ENCODE peak calls at places on chromosomes 16 and 17, in eight cellular contexts. One of them, this sample, is unnamed.

GRCh38 chr17:30788918-30789317 is 35.6 kb downstream of the CRLF3 start:
- DNase-seq in WERI-Rb-1: no peak
- DNase-seq in AG10803: peak; percentile 82
- DNase-seq in GM23338: peak; percentile 17
- DNase-seq in left ventricle myocardium inferior: no peak
- DNase-seq in fibroblast of mammary gland: no peak
- DNase-seq in fibroblast of the aortic adventitia: peak; percentile 30
- DNase-seq in BJ: peak; percentile 26
- DNase-seq in this sample: no peak

GRCh38 chr17:38869647-38870258 is at the start of gene LASP1:
- DNase-seq in WERI-Rb-1: peak; percentile 87
- DNase-seq in AG10803: peak; percentile 88
- DNase-seq in GM23338: peak; percentile 88
- DNase-seq in left ventricle myocardium inferior: peak; percentile 90
- DNase-seq in fibroblast of mammary gland: peak; percentile 85
- DNase-seq in fibroblast of the aortic adventitia: peak; percentile 82
- DNase-seq in BJ: no peak
- DNase-seq in this sample: peak; percentile 95

GRCh38 chr16:79754081-79754872 is 153.7 kb upstream of the MAF start:
- DNase-seq in WERI-Rb-1: no peak
- DNase-seq in AG10803: no peak
- DNase-seq in GM23338: no peak
- DNase-seq in left ventricle myocardium inferior: no peak
- DNase-seq in fibroblast of mammary gland: peak; percentile 18
- DNase-seq in fibroblast of the aortic adventitia: no peak
- DNase-seq in BJ: no peak
- DNase-seq in this sample: no peak

GRCh38 chr17:81991684-81992513 is 14.5 kb downstream of the ASPSCR1 start:
- DNase-seq in WERI-Rb-1: peak; percentile 11
- DNase-seq in AG10803: peak; percentile 72
- DNase-seq in GM23338: no peak
- DNase-seq in left ventricle myocardium inferior: peak; percentile 79
- DNase-seq in fibroblast of mammary gland: peak; percentile 22
- DNase-seq in fibroblast of the aortic adventitia: peak; percentile 62
- DNase-seq in BJ: no peak
- DNase-seq in this sample: no peak

GRCh38 chr16:29974291-29975133 is 844 bp downstream of the TAOK2 start:
- DNase-seq in WERI-Rb-1: no peak
- DNase-seq in AG10803: no peak
- DNase-seq in GM23338: peak; percentile 24
- DNase-seq in left ventricle myocardium inferior: no peak
- DNase-seq in fibroblast of mammary gland: no peak
- DNase-seq in fibroblast of the aortic adventitia: peak; percentile 16
- DNase-seq in BJ: no peak
- DNase-seq in this sample: peak; percentile 35

GRCh38 chr17:42270175-42270545 is 6.0 kb downstream of the STAT5B start:
- DNase-seq in WERI-Rb-1: no peak
- DNase-seq in AG10803: peak; percentile 57
- DNase-seq in GM23338: no peak
- DNase-seq in left ventricle myocardium inferior: no peak
- DNase-seq in fibroblast of mammary gland: peak; percentile 37
- DNase-seq in fibroblast of the aortic adventitia: no peak
- DNase-seq in BJ: no peak
- DNase-seq in this sample: no peak

GRCh38 chr16:27237229-27238015 is 31.1 kb downstream of the NSMCE1 start:
- DNase-seq in WERI-Rb-1: peak; percentile 39
- DNase-seq in AG10803: peak; percentile 38
- DNase-seq in GM23338: peak; percentile 23
- DNase-seq in left ventricle myocardium inferior: no peak
- DNase-seq in fibroblast of mammary gland: no peak
- DNase-seq in fibroblast of the aortic adventitia: no peak
- DNase-seq in BJ: no peak
- DNase-seq in this sample: peak; percentile 76

GRCh38 chr16:593406-593805 is 3.5 kb downstream of the RAB40C start:
- DNase-seq in WERI-Rb-1: no peak
- DNase-seq in AG10803: no peak
- DNase-seq in GM23338: no peak
- DNase-seq in left ventricle myocardium inferior: no peak
- DNase-seq in fibroblast of mammary gland: no peak
- DNase-seq in fibroblast of the aortic adventitia: no peak
- DNase-seq in BJ: no peak
- DNase-seq in this sample: no peak

GRCh38 chr17:61002316-61002736 is 324.7 kb downstream of the BCAS3 start:
- DNase-seq in WERI-Rb-1: no peak
- DNase-seq in AG10803: peak; percentile 64
- DNase-seq in GM23338: peak; percentile 56
- DNase-seq in left ventricle myocardium inferior: no peak
- DNase-seq in fibroblast of mammary gland: peak; percentile 65
- DNase-seq in fibroblast of the aortic adventitia: peak; percentile 75
- DNase-seq in BJ: no peak
- DNase-seq in this sample: peak; percentile 48

GRCh38 chr16:31301708-31302400 is 42.1 kb downstream of the ITGAM start:
- DNase-seq in WERI-Rb-1: no peak
- DNase-seq in AG10803: peak; percentile 40
- DNase-seq in GM23338: peak; percentile 23
- DNase-seq in left ventricle myocardium inferior: no peak
- DNase-seq in fibroblast of mammary gland: peak; percentile 29
- DNase-seq in fibroblast of the aortic adventitia: peak; percentile 44
- DNase-seq in BJ: no peak
- DNase-seq in this sample: peak; percentile 10

GRCh38 chr17:59756236-59756818 is 48.9 kb downstream of the VMP1 start:
- DNase-seq in WERI-Rb-1: no peak
- DNase-seq in AG10803: peak; percentile 97
- DNase-seq in GM23338: no peak
- DNase-seq in left ventricle myocardium inferior: no peak
- DNase-seq in fibroblast of mammary gland: peak; percentile 85
- DNase-seq in fibroblast of the aortic adventitia: peak; percentile 90
- DNase-seq in BJ: peak; percentile 91
- DNase-seq in this sample: no peak

GRCh38 chr16:49622421-49623402 is 233.2 kb downstream of the ZNF423 start:
- DNase-seq in WERI-Rb-1: no peak
- DNase-seq in AG10803: no peak
- DNase-seq in GM23338: no peak
- DNase-seq in left ventricle myocardium inferior: no peak
- DNase-seq in fibroblast of mammary gland: no peak
- DNase-seq in fibroblast of the aortic adventitia: no peak
- DNase-seq in BJ: no peak
- DNase-seq in this sample: no peak

GRCh38 chr16:89905511-89906140 is 13.0 kb upstream of the MC1R start:
- DNase-seq in WERI-Rb-1: no peak
- DNase-seq in AG10803: no peak
- DNase-seq in GM23338: no peak
- DNase-seq in left ventricle myocardium inferior: no peak
- DNase-seq in fibroblast of mammary gland: peak; percentile 36
- DNase-seq in fibroblast of the aortic adventitia: no peak
- DNase-seq in BJ: no peak
- DNase-seq in this sample: no peak

GRCh38 chr16:72138064-72138572 is 33.8 kb downstream of the PMFBP1 start:
- DNase-seq in WERI-Rb-1: no peak
- DNase-seq in AG10803: no peak
- DNase-seq in GM23338: no peak
- DNase-seq in left ventricle myocardium inferior: no peak
- DNase-seq in fibroblast of mammary gland: no peak
- DNase-seq in fibroblast of the aortic adventitia: no peak
- DNase-seq in BJ: no peak
- DNase-seq in this sample: no peak

GRCh38 chr16:49755291-49755611 is 100.7 kb downstream of the ZNF423 start:
- DNase-seq in WERI-Rb-1: peak; percentile 72
- DNase-seq in AG10803: peak; percentile 31
- DNase-seq in GM23338: peak; percentile 59
- DNase-seq in left ventricle myocardium inferior: no peak
- DNase-seq in fibroblast of mammary gland: peak; percentile 49
- DNase-seq in fibroblast of the aortic adventitia: peak; percentile 71
- DNase-seq in BJ: no peak
- DNase-seq in this sample: no peak

GRCh38 chr17:75693500-75694481 is 26.7 kb downstream of the SAP30BP start:
- DNase-seq in WERI-Rb-1: peak; percentile 67
- DNase-seq in AG10803: peak; percentile 98
- DNase-seq in GM23338: peak; percentile 15
- DNase-seq in left ventricle myocardium inferior: peak; percentile 82
- DNase-seq in fibroblast of mammary gland: peak; percentile 38
- DNase-seq in fibroblast of the aortic adventitia: peak; percentile 45
- DNase-seq in BJ: peak; percentile 93
- DNase-seq in this sample: no peak
- TF ChIP-seq CTCF in WERI-Rb-1: no peak
- TF ChIP-seq CTCF in AG10803: peak; percentile 49
- TF ChIP-seq CTCF in GM23338: no peak
- TF ChIP-seq CTCF in left ventricle myocardium inferior: no peak
- TF ChIP-seq CTCF in fibroblast of mammary gland: no peak
- TF ChIP-seq CTCF in fibroblast of the aortic adventitia: no peak
- TF ChIP-seq CTCF in BJ: peak; percentile 47
- TF ChIP-seq CTCF in this sample: no peak

GRCh38 chr16:87744750-87745514 is 20.9 kb downstream of the KLHDC4 start:
- DNase-seq in WERI-Rb-1: no peak
- DNase-seq in AG10803: no peak
- DNase-seq in GM23338: no peak
- DNase-seq in left ventricle myocardium inferior: no peak
- DNase-seq in fibroblast of mammary gland: no peak
- DNase-seq in fibroblast of the aortic adventitia: no peak
- DNase-seq in BJ: no peak
- DNase-seq in this sample: no peak
- H3K4me3 ChIP-seq in WERI-Rb-1: no peak overlapping the region
- H3K4me3 ChIP-seq in AG10803: no peak overlapping the region
- H3K4me3 ChIP-seq in GM23338: no peak overlapping the region
- H3K4me3 ChIP-seq in left ventricle myocardium inferior: no peak overlapping the region
- H3K4me3 ChIP-seq in fibroblast of mammary gland: no peak overlapping the region
- H3K4me3 ChIP-seq in fibroblast of the aortic adventitia: no peak overlapping the region
- H3K4me3 ChIP-seq in BJ: no peak overlapping the region
- H3K4me3 ChIP-seq in this sample: no peak overlapping the region

GRCh38 chr16:86398622-86399021 is 111.7 kb upstream of the FOXF1 start:
- DNase-seq in WERI-Rb-1: no peak
- DNase-seq in AG10803: no peak
- DNase-seq in GM23338: no peak
- DNase-seq in left ventricle myocardium inferior: no peak
- DNase-seq in fibroblast of mammary gland: peak; percentile 58
- DNase-seq in fibroblast of the aortic adventitia: peak; percentile 48
- DNase-seq in BJ: no peak
- DNase-seq in this sample: no peak

GRCh38 chr16:86396918-86397317 is 113.4 kb upstream of the FOXF1 start:
- DNase-seq in WERI-Rb-1: no peak
- DNase-seq in AG10803: peak; percentile 91
- DNase-seq in GM23338: no peak
- DNase-seq in left ventricle myocardium inferior: no peak
- DNase-seq in fibroblast of mammary gland: peak; percentile 92
- DNase-seq in fibroblast of the aortic adventitia: peak; percentile 80
- DNase-seq in BJ: peak; percentile 90
- DNase-seq in this sample: no peak

GRCh38 chr16:86398201-86398600 is 112.1 kb upstream of the FOXF1 start:
- DNase-seq in WERI-Rb-1: no peak
- DNase-seq in AG10803: no peak
- DNase-seq in GM23338: no peak
- DNase-seq in left ventricle myocardium inferior: no peak
- DNase-seq in fibroblast of mammary gland: no peak
- DNase-seq in fibroblast of the aortic adventitia: no peak
- DNase-seq in BJ: no peak
- DNase-seq in this sample: no peak

GRCh38 chr16:86395477-86395876 is 114.8 kb upstream of the FOXF1 start:
- DNase-seq in WERI-Rb-1: no peak
- DNase-seq in AG10803: peak; percentile 26
- DNase-seq in GM23338: no peak
- DNase-seq in left ventricle myocardium inferior: no peak
- DNase-seq in fibroblast of mammary gland: no peak
- DNase-seq in fibroblast of the aortic adventitia: no peak
- DNase-seq in BJ: no peak
- DNase-seq in this sample: no peak

GRCh38 chr16:86396318-86396882 is 113.9 kb upstream of the FOXF1 start:
- DNase-seq in WERI-Rb-1: no peak
- DNase-seq in AG10803: peak; percentile 91
- DNase-seq in GM23338: no peak
- DNase-seq in left ventricle myocardium inferior: no peak
- DNase-seq in fibroblast of mammary gland: peak; percentile 88
- DNase-seq in fibroblast of the aortic adventitia: peak; percentile 92
- DNase-seq in BJ: no peak
- DNase-seq in this sample: no peak
- TF ChIP-seq CTCF in WERI-Rb-1: no peak
- TF ChIP-seq CTCF in AG10803: no peak
- TF ChIP-seq CTCF in GM23338: no peak
- TF ChIP-seq CTCF in left ventricle myocardium inferior: no peak
- TF ChIP-seq CTCF in fibroblast of mammary gland: no peak
- TF ChIP-seq CTCF in fibroblast of the aortic adventitia: no peak
- TF ChIP-seq CTCF in BJ: no peak
- TF ChIP-seq CTCF in this sample: no peak

GRCh38 chr17:76840443-76840767 is 27.8 kb upstream of the MGAT5B start:
- DNase-seq in WERI-Rb-1: peak; percentile 25
- DNase-seq in AG10803: no peak
- DNase-seq in GM23338: no peak
- DNase-seq in left ventricle myocardium inferior: no peak
- DNase-seq in fibroblast of mammary gland: no peak
- DNase-seq in fibroblast of the aortic adventitia: no peak
- DNase-seq in BJ: no peak
- DNase-seq in this sample: no peak
- H3K4me3 ChIP-seq in WERI-Rb-1: peak overlapping the region; percentile 46
- H3K4me3 ChIP-seq in AG10803: no peak overlapping the region
- H3K4me3 ChIP-seq in GM23338: peak overlapping the region; percentile 64
- H3K4me3 ChIP-seq in left ventricle myocardium inferior: no peak overlapping the region
- H3K4me3 ChIP-seq in fibroblast of mammary gland: no peak overlapping the region
- H3K4me3 ChIP-seq in fibroblast of the aortic adventitia: no peak overlapping the region
- H3K4me3 ChIP-seq in BJ: no peak overlapping the region
- H3K4me3 ChIP-seq in this sample: no peak overlapping the region